ENCODE peak calls at places on chromosomes 11 and 22, in six cellular contexts. One of them, this sample, is unnamed. For H3K27me3, the result is how much of the 10 kb centered on the place peaks cover.

GRCh38 chr22:32617271-32617670 is 142.7 kb downstream of the FBXO7 start:
- DNase-seq in heart left ventricle: no peak
- DNase-seq in bronchial epithelial cell: no peak
- DNase-seq in GM06990: no peak
- DNase-seq in aorta: no peak
- DNase-seq in tibial artery: no peak
- DNase-seq in this sample: no peak

GRCh38 chr11:117430293-117430955 is 102.8 kb downstream of the CEP164 start:
- DNase-seq in heart left ventricle: no peak
- DNase-seq in bronchial epithelial cell: no peak
- DNase-seq in GM06990: no peak
- DNase-seq in aorta: no peak
- DNase-seq in tibial artery: no peak
- DNase-seq in this sample: no peak

GRCh38 chr11:78039919-78040671 is 17.0 kb upstream of the KCTD14 start:
- DNase-seq in heart left ventricle: peak
- DNase-seq in bronchial epithelial cell: peak
- DNase-seq in GM06990: peak
- DNase-seq in aorta: peak
- DNase-seq in tibial artery: peak
- DNase-seq in this sample: peak

GRCh38 chr11:47109882-47110281 is 66.8 kb downstream of the ARFGAP2 start:
- DNase-seq in heart left ventricle: no peak
- DNase-seq in bronchial epithelial cell: no peak
- DNase-seq in GM06990: no peak
- DNase-seq in aorta: no peak
- DNase-seq in tibial artery: no peak
- DNase-seq in this sample: no peak

GRCh38 chr11:112871909-112872511 is 89.2 kb upstream of the NCAM1 start:
- DNase-seq in heart left ventricle: no peak
- DNase-seq in bronchial epithelial cell: no peak
- DNase-seq in GM06990: no peak
- DNase-seq in aorta: no peak
- DNase-seq in tibial artery: no peak
- DNase-seq in this sample: no peak

GRCh38 chr22:46560696-46561295 is 23.4 kb upstream of the CELSR1 start:
- DNase-seq in heart left ventricle: no peak
- DNase-seq in bronchial epithelial cell: no peak
- DNase-seq in GM06990: no peak
- DNase-seq in aorta: peak
- DNase-seq in tibial artery: no peak
- DNase-seq in this sample: no peak

GRCh38 chr11:1130276-1131032 is 27.3 kb upstream of the MUC5AC start:
- DNase-seq in heart left ventricle: no peak
- DNase-seq in bronchial epithelial cell: no peak
- DNase-seq in GM06990: no peak
- DNase-seq in aorta: peak
- DNase-seq in tibial artery: peak
- DNase-seq in this sample: no peak

GRCh38 chr11:72856551-72857342 is 42.5 kb downstream of the ATG16L2 start:
- DNase-seq in heart left ventricle: no peak
- DNase-seq in bronchial epithelial cell: no peak
- DNase-seq in GM06990: no peak
- DNase-seq in aorta: peak
- DNase-seq in tibial artery: no peak
- DNase-seq in this sample: no peak

GRCh38 chr11:8389034-8389996 is 125.6 kb upstream of the LMO1 start:
- DNase-seq in heart left ventricle: no peak
- DNase-seq in bronchial epithelial cell: peak
- DNase-seq in GM06990: no peak
- DNase-seq in aorta: no peak
- DNase-seq in tibial artery: no peak
- DNase-seq in this sample: no peak

GRCh38 chr11:63769044-63769718 is 606 bp upstream of the ZFTA start:
- DNase-seq in heart left ventricle: peak
- DNase-seq in bronchial epithelial cell: peak
- DNase-seq in GM06990: peak
- DNase-seq in aorta: peak
- DNase-seq in tibial artery: no peak
- DNase-seq in this sample: no peak

GRCh38 chr11:126355926-126356897 is 726 bp downstream of the ST3GAL4 start:
- DNase-seq in heart left ventricle: no peak
- DNase-seq in bronchial epithelial cell: no peak
- DNase-seq in GM06990: peak
- DNase-seq in aorta: peak
- DNase-seq in tibial artery: no peak
- DNase-seq in this sample: no peak

GRCh38 chr11:69280451-69280850 is 13.5 kb upstream of the MYEOV start:
- DNase-seq in heart left ventricle: no peak
- DNase-seq in bronchial epithelial cell: peak
- DNase-seq in GM06990: no peak
- DNase-seq in aorta: no peak
- DNase-seq in tibial artery: no peak
- DNase-seq in this sample: no peak

GRCh38 chr11:111206472-111206871 is 39.1 kb upstream of the POU2AF2 start:
- DNase-seq in heart left ventricle: no peak
- DNase-seq in bronchial epithelial cell: peak
- DNase-seq in GM06990: no peak
- DNase-seq in aorta: no peak
- DNase-seq in tibial artery: no peak
- DNase-seq in this sample: no peak

GRCh38 chr22:29004647-29005371 is 56.8 kb downstream of the C22orf31 start:
- DNase-seq in heart left ventricle: peak
- DNase-seq in bronchial epithelial cell: peak
- DNase-seq in GM06990: no peak
- DNase-seq in aorta: peak
- DNase-seq in tibial artery: no peak
- DNase-seq in this sample: peak

GRCh38 chr11:23765862-23766261 is 731.0 kb upstream of the LUZP2 start:
- DNase-seq in heart left ventricle: no peak
- DNase-seq in bronchial epithelial cell: peak
- DNase-seq in GM06990: no peak
- DNase-seq in aorta: no peak
- DNase-seq in tibial artery: no peak
- DNase-seq in this sample: no peak

GRCh38 chr11:9577032-9577431 is 3.6 kb downstream of the WEE1 start:
- DNase-seq in heart left ventricle: no peak
- DNase-seq in bronchial epithelial cell: peak
- DNase-seq in GM06990: no peak
- DNase-seq in aorta: no peak
- DNase-seq in tibial artery: no peak
- DNase-seq in this sample: no peak

GRCh38 chr11:4090258-4090657 is 4.3 kb upstream of the RRM1 start:
- DNase-seq in heart left ventricle: no peak
- DNase-seq in bronchial epithelial cell: no peak
- DNase-seq in GM06990: no peak
- DNase-seq in aorta: no peak
- DNase-seq in tibial artery: no peak
- DNase-seq in this sample: no peak

GRCh38 chr11:69308531-69308930 is 14.6 kb downstream of the MYEOV start:
- DNase-seq in heart left ventricle: no peak
- DNase-seq in bronchial epithelial cell: no peak
- DNase-seq in GM06990: no peak
- DNase-seq in aorta: no peak
- DNase-seq in tibial artery: no peak
- DNase-seq in this sample: no peak

GRCh38 chr22:33515733-33516297 is 404.5 kb downstream of the LARGE1 start:
- DNase-seq in heart left ventricle: no peak
- DNase-seq in bronchial epithelial cell: no peak
- DNase-seq in GM06990: no peak
- DNase-seq in aorta: peak
- DNase-seq in tibial artery: no peak
- DNase-seq in this sample: no peak

GRCh38 chr11:6251990-6252473 is 7.6 kb upstream of the CCKBR start:
- DNase-seq in heart left ventricle: no peak
- DNase-seq in bronchial epithelial cell: peak
- DNase-seq in GM06990: no peak
- DNase-seq in aorta: no peak
- DNase-seq in tibial artery: no peak
- DNase-seq in this sample: no peak

GRCh38 chr11:33448461-33449130 is 191.4 kb downstream of the HIPK3 start:
- DNase-seq in heart left ventricle: no peak
- DNase-seq in bronchial epithelial cell: peak
- DNase-seq in GM06990: no peak
- DNase-seq in aorta: no peak
- DNase-seq in tibial artery: no peak
- DNase-seq in this sample: no peak

GRCh38 chr22:28115426-28115825 is 196.4 kb upstream of the PITPNB start:
- DNase-seq in heart left ventricle: no peak
- DNase-seq in bronchial epithelial cell: no peak
- DNase-seq in GM06990: no peak
- DNase-seq in aorta: no peak
- DNase-seq in tibial artery: no peak
- DNase-seq in this sample: no peak

GRCh38 chr11:6438979-6439571 is 1.7 kb downstream of the HPX start:
- DNase-seq in heart left ventricle: peak
- DNase-seq in bronchial epithelial cell: peak
- DNase-seq in GM06990: no peak
- DNase-seq in aorta: peak
- DNase-seq in tibial artery: peak
- DNase-seq in this sample: peak

GRCh38 chr22:21034989-21035388 is 2.6 kb upstream of the SLC7A4 start:
- DNase-seq in heart left ventricle: no peak
- DNase-seq in bronchial epithelial cell: no peak
- DNase-seq in GM06990: no peak
- DNase-seq in aorta: no peak
- DNase-seq in tibial artery: no peak
- DNase-seq in this sample: no peak

GRCh38 chr22:21032037-21032842 is at the start of gene SLC7A4:
- DNase-seq in heart left ventricle: no peak
- DNase-seq in bronchial epithelial cell: no peak
- DNase-seq in GM06990: no peak
- DNase-seq in aorta: no peak
- DNase-seq in tibial artery: no peak
- DNase-seq in this sample: no peak

GRCh38 chr22:21032843-21033688 is 705 bp upstream of the SLC7A4 start:
- DNase-seq in heart left ventricle: no peak
- DNase-seq in bronchial epithelial cell: no peak
- DNase-seq in GM06990: no peak
- DNase-seq in aorta: no peak
- DNase-seq in tibial artery: no peak
- DNase-seq in this sample: no peak

GRCh38 chr22:21031545-21032036 is 770 bp downstream of the SLC7A4 start:
- DNase-seq in heart left ventricle: no peak
- DNase-seq in bronchial epithelial cell: no peak
- DNase-seq in GM06990: no peak
- DNase-seq in aorta: no peak
- DNase-seq in tibial artery: no peak
- DNase-seq in this sample: no peak

DNA sequence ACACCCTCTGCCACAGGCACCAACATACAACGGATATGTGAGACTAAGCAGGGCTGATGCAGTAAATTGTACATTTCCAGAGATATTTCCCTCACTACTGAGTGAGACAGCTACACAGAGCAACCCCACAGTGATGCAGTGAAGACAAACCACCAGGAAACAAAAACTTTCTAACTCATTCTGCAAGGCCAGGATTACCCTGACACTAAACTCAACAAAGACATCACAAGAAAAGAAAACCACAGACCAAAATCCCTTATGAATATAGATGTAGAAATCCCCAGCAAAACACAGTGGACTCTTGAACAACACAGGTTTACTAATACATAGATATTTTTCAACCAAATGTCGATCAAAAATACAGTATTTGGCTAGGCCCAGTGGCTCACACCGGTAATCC is 1.5 kb upstream of the SLC7A4 start:
- DNase-seq in heart left ventricle: no peak
- DNase-seq in bronchial epithelial cell: no peak
- DNase-seq in GM06990: no peak
- DNase-seq in aorta: no peak
- DNase-seq in tibial artery: no peak
- DNase-seq in this sample: no peak
- H3K27me3 ChIP-seq in heart left ventricle: under half
- H3K27me3 ChIP-seq in bronchial epithelial cell: under half
- H3K27me3 ChIP-seq in GM06990: under half
- H3K27me3 ChIP-seq in aorta: under half
- H3K27me3 ChIP-seq in tibial artery: under half
- H3K27me3 ChIP-seq in this sample: under half

GRCh38 chr11:18395735-18396504 is 1.6 kb downstream of the LDHA start:
- DNase-seq in heart left ventricle: peak
- DNase-seq in bronchial epithelial cell: peak
- DNase-seq in GM06990: peak
- DNase-seq in aorta: peak
- DNase-seq in tibial artery: peak
- DNase-seq in this sample: peak

GRCh38 chr11:18394300-18394927 is at the start of gene LDHA:
- DNase-seq in heart left ventricle: peak
- DNase-seq in bronchial epithelial cell: peak
- DNase-seq in GM06990: peak
- DNase-seq in aorta: peak
- DNase-seq in tibial artery: peak
- DNase-seq in this sample: peak

GRCh38 chr11:18392434-18393321 is 1.7 kb upstream of the LDHA start:
- DNase-seq in heart left ventricle: no peak
- DNase-seq in bronchial epithelial cell: no peak
- DNase-seq in GM06990: no peak
- DNase-seq in aorta: no peak
- DNase-seq in tibial artery: no peak
- DNase-seq in this sample: no peak

GRCh38 chr11:18393581-18394299 is 623 bp upstream of the LDHA start:
- DNase-seq in heart left ventricle: no peak
- DNase-seq in bronchial epithelial cell: no peak
- DNase-seq in GM06990: no peak
- DNase-seq in aorta: no peak
- DNase-seq in tibial artery: peak
- DNase-seq in this sample: no peak

GRCh38 chr11:18394928-18395734 is 768 bp downstream of the LDHA start:
- DNase-seq in heart left ventricle: no peak
- DNase-seq in bronchial epithelial cell: no peak
- DNase-seq in GM06990: peak
- DNase-seq in aorta: no peak
- DNase-seq in tibial artery: no peak
- DNase-seq in this sample: peak
- H3K27me3 ChIP-seq in heart left ventricle: under half
- H3K27me3 ChIP-seq in bronchial epithelial cell: under half
- H3K27me3 ChIP-seq in GM06990: under half
- H3K27me3 ChIP-seq in aorta: under half
- H3K27me3 ChIP-seq in tibial artery: under half
- H3K27me3 ChIP-seq in this sample: under half

GRCh38 chr22:39923689-39924088 is 22.8 kb downstream of the GRAP2 start:
- DNase-seq in heart left ventricle: no peak
- DNase-seq in bronchial epithelial cell: no peak
- DNase-seq in GM06990: no peak
- DNase-seq in aorta: no peak
- DNase-seq in tibial artery: no peak
- DNase-seq in this sample: no peak
- H3K27me3 ChIP-seq in heart left ventricle: under half
- H3K27me3 ChIP-seq in bronchial epithelial cell: under half
- H3K27me3 ChIP-seq in GM06990: under half
- H3K27me3 ChIP-seq in aorta: under half
- H3K27me3 ChIP-seq in tibial artery: under half
- H3K27me3 ChIP-seq in this sample: under half

DNA sequence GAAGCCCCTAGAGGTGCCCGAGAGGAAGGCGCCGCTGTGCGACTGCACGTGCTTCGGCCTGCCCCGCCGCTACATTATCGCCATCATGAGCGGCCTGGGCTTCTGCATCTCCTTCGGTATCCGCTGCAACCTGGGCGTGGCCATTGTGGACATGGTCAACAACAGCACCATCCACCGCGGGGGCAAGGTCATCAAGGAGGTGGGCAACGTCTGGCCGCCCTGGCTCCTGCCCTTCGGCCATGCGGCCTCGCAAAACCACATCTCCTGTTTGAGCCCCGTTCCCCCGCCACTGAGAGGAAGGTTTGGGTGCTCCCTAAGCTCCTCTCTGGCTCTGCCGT is 3.4 kb downstream of the SLC17A6 start:
- DNase-seq in heart left ventricle: no peak
- DNase-seq in bronchial epithelial cell: no peak
- DNase-seq in GM06990: no peak
- DNase-seq in aorta: no peak
- DNase-seq in tibial artery: no peak
- DNase-seq in this sample: no peak
- H3K27me3 ChIP-seq in heart left ventricle: half or more
- H3K27me3 ChIP-seq in bronchial epithelial cell: under half
- H3K27me3 ChIP-seq in GM06990: under half
- H3K27me3 ChIP-seq in aorta: under half
- H3K27me3 ChIP-seq in tibial artery: under half
- H3K27me3 ChIP-seq in this sample: half or more